ENCODE peak calls at places on chromosomes 6 and 20, in nine cellular contexts. H is HCT116, P is fibroblast of lung, B is GM23248, Y is neural progenitor cell, Q is PC-3, E is PC-9, T is hepatocyte, U is K562. V is an unnamed sample.

GRCh38 chr20:1434571-1435336 is 31.9 kb downstream of the NSFL1C start:
- DNase-seq in H (no peak), P (peak), B (peak), Y (no peak), Q (peak), E (no peak), T (no peak), U (peak), V (no peak)

GRCh38 chr20:9019833-9020232 is 49.1 kb upstream of the PLCB4 start:
- DNase-seq in H (no peak), P (no peak), B (no peak), Y (no peak), Q (no peak), E (no peak), T (no peak), U (no peak), V (no peak)

GRCh38 chr6:80338201-80338836 is 231.8 kb downstream of the BCKDHB start:
- DNase-seq in H (peak), P (no peak), B (no peak), Y (peak), Q (peak), E (peak), T (peak), U (peak), V (no peak)

GRCh38 chr6:106097368-106098231 is 11.5 kb downstream of the PRDM1 start:
- DNase-seq in H (no peak), P (peak), B (peak), Y (no peak), Q (peak), E (no peak), T (no peak), U (peak), V (no peak)

GRCh38 chr6:39476151-39476550 is 153.6 kb upstream of the KCNK16 start:
- DNase-seq in H (no peak), P (peak), B (no peak), Y (no peak), Q (no peak), E (no peak), T (no peak), U (no peak), V (no peak)

GRCh38 chr6:45791181-45791580 is 224.5 kb downstream of the CLIC5 start:
- DNase-seq in H (no peak), P (peak), B (peak), Y (no peak), Q (no peak), E (no peak), T (no peak), U (no peak), V (no peak)

GRCh38 chr20:62127799-62128198 is 5.5 kb downstream of the LSM14B start:
- DNase-seq in H (no peak), P (no peak), B (no peak), Y (no peak), Q (no peak), E (no peak), T (no peak), U (no peak), V (no peak)

GRCh38 chr6:52317841-52318581 is 33.5 kb upstream of the MCM3 start:
- DNase-seq in H (no peak), P (peak), B (peak), Y (no peak), Q (no peak), E (no peak), T (peak), U (no peak), V (no peak)

GRCh38 chr6:39892490-39893129 is 41.7 kb downstream of the MOCS1 start:
- DNase-seq in H (peak), P (peak), B (peak), Y (peak), Q (peak), E (peak), T (peak), U (peak), V (no peak)

GRCh38 chr20:8434326-8434876 is 302.3 kb downstream of the PLCB1 start:
- DNase-seq in H (no peak), P (no peak), B (peak), Y (no peak), Q (no peak), E (no peak), T (no peak), U (no peak), V (no peak)

GRCh38 chr6:148193063-148193680 is 149.5 kb upstream of the SASH1 start:
- DNase-seq in H (no peak), P (peak), B (peak), Y (no peak), Q (peak), E (peak), T (no peak), U (no peak), V (no peak)

GRCh38 chr6:139932671-139933070 is 558.2 kb upstream of the CITED2 start:
- DNase-seq in H (no peak), P (peak), B (no peak), Y (no peak), Q (peak), E (no peak), T (no peak), U (no peak), V (no peak)

GRCh38 chr6:104689551-104690205 is 170.0 kb downstream of the HACE1 start:
- DNase-seq in H (peak), P (peak), B (peak), Y (no peak), Q (peak), E (peak), T (no peak), U (no peak), V (no peak)

GRCh38 chr6:36052092-36052491 is 24.5 kb downstream of the MAPK14 start:
- DNase-seq in H (no peak), P (no peak), B (peak), Y (no peak), Q (no peak), E (no peak), T (no peak), U (no peak), V (no peak)

GRCh38 chr6:151141685-151142084 is 98.1 kb upstream of the AKAP12 start:
- DNase-seq in H (no peak), P (peak), B (no peak), Y (no peak), Q (peak), E (no peak), T (peak), U (no peak), V (peak)

GRCh38 chr6:109705258-109705657 is 14.2 kb downstream of the FIG4 start:
- DNase-seq in H (peak), P (peak), B (peak), Y (peak), Q (peak), E (peak), T (peak), U (peak), V (peak)

GRCh38 chr20:57871237-57871632 is 161.4 kb upstream of the PMEPA1 start:
- DNase-seq in H (no peak), P (no peak), B (no peak), Y (no peak), Q (no peak), E (no peak), T (no peak), U (no peak), V (no peak)

GRCh38 chr20:49811825-49812462 is 684 bp upstream of the SLC9A8 start:
- DNase-seq in H (no peak), P (peak), B (peak), Y (no peak), Q (no peak), E (no peak), T (peak), U (peak), V (no peak)

GRCh38 chr6:87798393-87799278 is 96.6 kb upstream of the AKIRIN2 start:
- DNase-seq in H (no peak), P (no peak), B (no peak), Y (no peak), Q (no peak), E (no peak), T (peak), U (no peak), V (no peak)

GRCh38 chr20:16279320-16279719 is 293.9 kb downstream of the KIF16B start:
- DNase-seq in H (no peak), P (no peak), B (no peak), Y (no peak), Q (peak), E (no peak), T (no peak), U (no peak), V (no peak)

GRCh38 chr6:63897952-63898351 is 262.4 kb downstream of the PHF3 start:
- DNase-seq in H (no peak), P (no peak), B (peak), Y (no peak), Q (no peak), E (no peak), T (no peak), U (no peak), V (no peak)

GRCh38 chr6:109465772-109466171 is 10.2 kb upstream of the MICAL1 start:
- DNase-seq in H (no peak), P (no peak), B (no peak), Y (no peak), Q (no peak), E (no peak), T (no peak), U (no peak), V (no peak)

GRCh38 chr6:111198841-111199240 is 111.5 kb downstream of the SLC16A10 start:
- DNase-seq in H (no peak), P (no peak), B (no peak), Y (no peak), Q (no peak), E (no peak), T (no peak), U (no peak), V (no peak)

GRCh38 chr6:33116881-33117711 is 41.3 kb downstream of the HLA-DPB1 start:
- DNase-seq in H (no peak), P (peak), B (peak), Y (peak), Q (no peak), E (no peak), T (peak), U (no peak), V (no peak)
- TF ChIP-seq EZH2 in H (no peak), P (peak), B (peak), Y (no peak), Q (no peak), E (no peak), T (no peak), U (no peak), V (no peak)

DNA sequence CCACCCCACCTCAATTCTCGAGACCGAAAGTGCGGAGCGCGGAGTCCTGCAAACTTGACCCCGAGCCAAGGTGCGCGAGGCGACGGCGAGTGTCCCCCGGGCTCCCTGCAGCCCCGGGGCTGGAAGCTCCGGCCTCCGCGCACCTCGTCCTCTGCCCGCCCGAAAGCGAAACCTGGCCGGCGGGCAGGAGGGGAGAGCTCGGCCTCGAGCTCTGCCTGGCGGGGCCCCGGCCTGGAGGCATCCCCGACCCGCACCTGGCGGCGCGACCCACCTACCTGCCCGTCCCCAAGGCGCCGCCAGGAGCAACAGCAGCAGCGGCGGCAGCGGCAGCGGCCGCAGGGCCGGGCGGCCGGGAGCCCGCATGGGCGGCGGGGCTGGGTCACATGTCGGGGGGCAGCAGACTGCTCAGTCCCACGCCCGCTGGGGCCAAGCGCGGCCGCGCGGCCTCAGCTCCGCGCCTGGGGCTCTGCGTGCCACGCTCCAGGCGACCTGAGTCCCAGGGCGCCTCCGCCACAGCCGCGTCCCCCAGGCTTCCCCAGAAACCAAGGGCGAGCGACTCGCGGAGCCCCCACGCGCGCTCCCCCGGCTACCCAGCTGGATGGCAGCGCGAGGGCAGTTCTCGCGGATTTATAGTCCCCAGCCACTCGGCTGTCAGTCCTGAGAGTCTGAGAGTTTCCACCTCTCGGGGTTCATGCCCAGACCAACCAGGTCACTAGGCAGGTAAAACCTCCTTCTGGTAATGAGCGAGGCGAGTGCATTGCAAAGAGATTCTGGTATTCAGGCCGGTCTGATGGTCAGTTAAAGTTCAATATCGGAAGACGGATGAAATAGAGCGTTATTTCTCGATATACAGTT is at the start of gene IL20RA:
- DNase-seq in H (no peak), P (peak), B (peak), Y (peak), Q (peak), E (peak), T (peak), U (no peak), V (no peak)
- TF ChIP-seq EZH2 in H (no peak), P (no peak), B (no peak), Y (peak), Q (no peak), E (no peak), T (no peak), U (no peak), V (no peak)

GRCh38 chr20:40493551-40493950 is 195.5 kb downstream of the MAFB start:
- DNase-seq in H (peak), P (peak), B (peak), Y (no peak), Q (no peak), E (no peak), T (no peak), U (no peak), V (no peak)
- TF ChIP-seq EZH2 in H (no peak), P (no peak), B (no peak), Y (no peak), Q (no peak), E (no peak), T (no peak), U (no peak), V (no peak)

DNA sequence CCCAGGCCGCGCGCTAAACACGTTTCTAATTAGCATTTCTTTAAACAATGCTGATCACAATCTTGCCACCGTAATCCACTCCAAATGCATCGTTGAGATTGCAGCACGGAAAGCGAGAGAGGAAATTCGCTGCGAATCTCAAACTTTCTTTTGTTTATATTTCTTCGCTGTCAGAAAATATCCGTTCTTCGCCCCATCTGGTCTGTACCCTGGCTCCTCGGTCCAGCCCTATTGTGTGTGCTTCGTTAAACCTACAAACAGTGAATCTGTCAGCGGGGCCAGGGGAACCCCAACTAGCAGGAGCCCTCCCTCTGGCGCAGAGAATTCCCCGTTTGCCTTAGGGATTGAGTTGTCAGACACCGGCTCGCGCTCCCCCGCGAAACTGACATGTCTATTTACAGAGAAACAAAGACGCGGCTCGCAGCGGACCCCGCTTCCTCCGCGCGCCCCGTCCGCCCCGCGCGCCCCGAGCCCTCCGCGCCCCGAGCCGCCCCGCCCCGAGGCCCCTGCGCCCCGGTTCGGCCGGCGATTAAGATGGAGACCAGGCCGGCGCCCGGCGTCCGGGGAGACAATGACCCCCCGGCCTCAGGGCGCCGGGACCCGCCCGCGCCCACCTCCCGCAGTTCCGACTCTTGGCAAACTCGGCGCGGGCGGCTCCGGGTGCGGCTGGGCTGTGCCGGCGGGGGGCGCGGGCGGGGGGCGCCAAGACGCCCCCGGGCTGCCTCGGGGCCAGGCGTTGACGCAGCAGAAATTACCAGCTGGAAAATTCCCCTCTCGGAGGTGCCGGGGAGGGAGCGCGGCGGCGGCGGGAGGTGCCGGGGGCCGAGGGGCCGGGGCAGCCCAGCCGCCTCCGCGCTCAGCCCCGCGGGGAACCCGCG is 882 bp downstream of the ZBTB46 start:
- DNase-seq in H (no peak), P (no peak), B (peak), Y (peak), Q (no peak), E (no peak), T (peak), U (no peak), V (no peak)
- TF ChIP-seq EZH2 in H (no peak), P (no peak), B (peak), Y (peak), Q (no peak), E (no peak), T (peak), U (peak), V (no peak)

GRCh38 chr20:21705466-21706344 is at the start of gene PAX1:
- DNase-seq in H (no peak), P (no peak), B (peak), Y (peak), Q (no peak), E (no peak), T (peak), U (no peak), V (no peak)
- TF ChIP-seq EZH2 in H (no peak), P (no peak), B (no peak), Y (no peak), Q (no peak), E (no peak), T (no peak), U (no peak), V (no peak)

GRCh38 chr20:2691663-2692035 is 931 bp upstream of the EBF4 start:
- DNase-seq in H (no peak), P (no peak), B (no peak), Y (no peak), Q (no peak), E (no peak), T (no peak), U (no peak), V (no peak)

GRCh38 chr20:2692886-2693285 is 306 bp downstream of the EBF4 start:
- DNase-seq in H (no peak), P (no peak), B (peak), Y (peak), Q (no peak), E (no peak), T (no peak), U (no peak), V (no peak)

GRCh38 chr20:2691127-2691526 is 1.5 kb upstream of the EBF4 start:
- DNase-seq in H (no peak), P (no peak), B (no peak), Y (no peak), Q (no peak), E (no peak), T (no peak), U (no peak), V (no peak)

GRCh38 chr20:2693286-2693995 is 861 bp downstream of the EBF4 start:
- DNase-seq in H (no peak), P (peak), B (peak), Y (peak), Q (no peak), E (no peak), T (peak), U (peak), V (no peak)

GRCh38 chr20:2692036-2692885 is at the start of gene EBF4:
- DNase-seq in H (no peak), P (peak), B (peak), Y (peak), Q (no peak), E (peak), T (peak), U (peak), V (no peak)
- TF ChIP-seq EZH2 in H (no peak), P (peak), B (peak), Y (peak), Q (peak), E (no peak), T (no peak), U (no peak), V (no peak)

DNA sequence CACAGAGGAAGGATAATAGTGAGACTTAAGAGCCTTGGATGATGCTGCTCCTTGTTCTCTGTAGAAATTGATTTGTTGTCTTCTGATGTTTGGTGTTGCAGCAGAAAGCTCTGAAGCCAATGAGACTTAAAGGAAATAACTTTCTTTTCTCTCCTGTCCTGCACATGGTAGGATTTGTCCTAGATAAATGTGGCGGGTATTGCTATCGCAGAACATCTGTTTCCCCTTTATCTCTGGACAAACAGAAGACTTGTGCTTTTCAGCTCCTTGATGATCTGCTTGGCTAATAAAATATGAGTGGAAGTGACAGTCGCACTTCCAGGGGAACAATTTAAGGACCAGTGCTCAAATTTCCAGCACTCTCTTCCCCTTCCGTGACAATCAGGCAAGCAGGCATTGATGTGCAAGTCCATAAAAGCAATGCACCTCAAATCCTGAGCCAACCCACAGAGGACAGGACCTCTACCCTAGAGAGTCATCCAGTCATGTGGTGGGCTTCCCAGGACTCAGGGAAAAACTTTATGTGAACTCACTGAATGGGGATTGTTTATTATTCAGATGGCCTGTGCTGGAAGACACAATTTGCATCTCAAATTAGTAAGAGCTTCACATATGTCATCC is 9.9 kb upstream of the NCR2 start:
- DNase-seq in H (no peak), P (no peak), B (no peak), Y (no peak), Q (no peak), E (no peak), T (no peak), U (peak), V (no peak)
- TF ChIP-seq EZH2 in H (peak), P (no peak), B (no peak), Y (no peak), Q (no peak), E (no peak), T (no peak), U (no peak), V (no peak)

DNA sequence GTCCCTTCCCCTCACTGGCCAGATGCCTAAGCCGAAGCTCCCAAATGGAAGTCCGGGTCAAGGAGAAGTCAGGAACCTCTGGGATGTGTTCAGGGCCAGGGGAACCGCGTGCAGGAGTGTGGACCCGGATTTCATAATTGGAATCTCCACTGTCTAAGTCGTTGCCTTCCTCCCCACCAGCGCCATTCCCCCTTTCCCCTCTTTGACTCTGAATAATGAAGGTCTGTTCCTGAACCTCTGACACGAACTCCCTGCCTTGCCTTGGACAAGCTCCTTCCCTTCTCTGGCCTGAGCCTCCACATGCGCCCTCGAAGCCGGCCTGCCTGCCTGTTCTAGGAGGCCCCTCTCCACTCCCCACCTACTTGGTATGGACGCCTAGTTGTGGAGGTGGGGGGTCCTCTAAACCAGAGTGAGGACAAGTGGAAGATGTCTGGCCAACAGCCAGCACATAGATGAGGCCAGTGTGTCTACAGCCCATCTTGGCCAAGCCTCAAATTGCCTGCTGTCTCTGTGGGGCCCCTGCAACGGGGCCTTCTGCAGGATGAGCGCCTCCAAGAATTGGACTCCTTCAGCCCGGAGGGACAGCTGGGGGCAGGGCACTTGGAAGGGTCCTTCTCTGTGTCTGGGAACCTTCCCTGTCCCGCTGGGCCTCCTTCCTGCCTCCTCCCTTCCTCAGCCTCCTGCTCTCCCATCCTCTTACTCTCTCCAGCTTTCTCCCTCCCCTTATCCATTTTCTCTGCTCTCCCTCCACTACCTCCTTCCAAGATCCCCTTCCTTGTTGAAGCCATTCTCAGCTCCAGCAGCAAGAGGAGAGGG is 1.5 kb downstream of the MDFI start:
- DNase-seq in H (no peak), P (peak), B (no peak), Y (no peak), Q (no peak), E (no peak), T (peak), U (no peak), V (no peak)
- TF ChIP-seq EZH2 in H (no peak), P (no peak), B (no peak), Y (no peak), Q (no peak), E (no peak), T (no peak), U (no peak), V (no peak)

V was measured in SK-N-MC.